ENCODE peak calls at places on chromosomes 7 and 10, in four cellular contexts. R, N, F and Z are unnamed samples.

GRCh38 chr10:127254276-127254675 is 57.9 kb upstream of the INSYN2A start:
- DNase-seq in R (no peak), N (no peak), F (no peak), Z (no peak)

GRCh38 chr10:427746-428519 is 261.5 kb downstream of the DIP2C start:
- DNase-seq in R (no peak), N (no peak), F (no peak), Z (no peak)

GRCh38 chr10:132708441-132708840 is 77.5 kb downstream of the NKX6-2 start:
- DNase-seq in R (no peak), N (no peak), F (no peak), Z (no peak)

GRCh38 chr7:24829787-24830186 is 72.5 kb upstream of the GSDME start:
- DNase-seq in R (peak), N (no peak), F (no peak), Z (no peak)

GRCh38 chr7:150385240-150385830 is 6.2 kb downstream of the ZNF775 start:
- DNase-seq in R (no peak), N (no peak), F (no peak), Z (no peak)

GRCh38 chr7:50803359-50804337 is 21.0 kb upstream of the GRB10 start:
- DNase-seq in R (peak), N (no peak), F (no peak), Z (no peak)

GRCh38 chr10:102814456-102814871 is 22.7 kb downstream of the CYP17A1 start:
- DNase-seq in R (no peak), N (no peak), F (no peak), Z (no peak)

GRCh38 chr10:34872820-34873219 is 57.7 kb upstream of the PARD3 start:
- DNase-seq in R (no peak), N (no peak), F (no peak), Z (no peak)

GRCh38 chr7:55504093-55504859 is 68.0 kb downstream of the VOPP1 start:
- DNase-seq in R (peak), N (no peak), F (no peak), Z (no peak)

GRCh38 chr10:64537112-64537511 is 1015.9 kb downstream of the REEP3 start:
- DNase-seq in R (no peak), N (no peak), F (no peak), Z (no peak)

GRCh38 chr7:151812967-151813366 is 63.9 kb downstream of the PRKAG2 start:
- DNase-seq in R (no peak), N (no peak), F (no peak), Z (no peak)

GRCh38 chr10:123375097-123375496 is 220.9 kb downstream of the BUB3 start:
- DNase-seq in R (no peak), N (no peak), F (no peak), Z (no peak)

GRCh38 chr10:94451883-94452519 is 49.7 kb downstream of the TBC1D12 start:
- DNase-seq in R (no peak), N (no peak), F (no peak), Z (no peak)

GRCh38 chr10:102241037-102241443 is 272 bp downstream of the PITX3 start:
- DNase-seq in R (no peak), N (no peak), F (no peak), Z (no peak)

GRCh38 chr7:52311886-52312285 is 723.5 kb upstream of the POM121L12 start:
- DNase-seq in R (no peak), N (no peak), F (no peak), Z (no peak)

GRCh38 chr10:112678581-112678980 is 231.6 kb downstream of the VTI1A start:
- DNase-seq in R (no peak), N (no peak), F (no peak), Z (no peak)

GRCh38 chr10:59752278-59752940 is 846 bp downstream of the MRLN start:
- DNase-seq in R (no peak), N (no peak), F (no peak), Z (no peak)

GRCh38 chr7:45192546-45193177 is 35.1 kb downstream of the RAMP3 start:
- DNase-seq in R (no peak), N (no peak), F (no peak), Z (no peak)

GRCh38 chr7:29443552-29443951 is 120.1 kb upstream of the PRR15 start:
- DNase-seq in R (no peak), N (no peak), F (no peak), Z (no peak)

GRCh38 chr10:46006219-46006618 is 24.2 kb downstream of the NCOA4 start:
- DNase-seq in R (no peak), N (no peak), F (no peak), Z (no peak)

GRCh38 chr10:58264780-58265179 is 2.9 kb downstream of the IPMK start:
- DNase-seq in R (no peak), N (no peak), F (no peak), Z (no peak)

GRCh38 chr10:116769791-116770190 is 27.4 kb upstream of the HSPA12A start:
- DNase-seq in R (no peak), N (no peak), F (no peak), Z (no peak)

GRCh38 chr7:158741294-158741666 is 36.7 kb upstream of the NCAPG2 start:
- DNase-seq in R (no peak), N (no peak), F (no peak), Z (no peak)

GRCh38 chr10:84530724-84531325 is 202.4 kb downstream of the CCSER2 start:
- DNase-seq in R (no peak), N (no peak), F (no peak), Z (no peak)

GRCh38 chr10:70747192-70747965 is 37.8 kb downstream of the TBATA start:
- DNase-seq in R (no peak), N (no peak), F (no peak), Z (no peak)

GRCh38 chr10:93760490-93760889 is 2.8 kb downstream of the LGI1 start:
- DNase-seq in R (no peak), N (no peak), F (no peak), Z (no peak)

GRCh38 chr10:127849224-127849623 is 43.5 kb downstream of the CLRN3 start:
- DNase-seq in R (no peak), N (no peak), F (no peak), Z (no peak)

GRCh38 chr7:38123494-38123893 is 54.6 kb upstream of the STARD3NL start:
- DNase-seq in R (no peak), N (no peak), F (no peak), Z (no peak)

GRCh38 chr7:14233026-14233897 is 243.8 kb upstream of the ETV1 start:
- DNase-seq in R (peak), N (no peak), F (no peak), Z (peak)

GRCh38 chr7:37081436-37081835 is 357.1 kb upstream of the AOAH start:
- DNase-seq in R (peak), N (no peak), F (no peak), Z (no peak)

GRCh38 chr10:11625019-11625735 is 13.7 kb upstream of the USP6NL start:
- DNase-seq in R (no peak), N (no peak), F (no peak), Z (no peak)